ENCODE peak calls at places on chromosomes 16 and 17, in five cellular contexts. M, D, Z, I and B are unnamed samples.

GRCh38 chr16:57518520-57518919 is 17.9 kb downstream of the CCDC102A start:
- DNase-seq in M (no peak), D (no peak), Z (no peak), I (no peak), B (no peak)

GRCh38 chr17:31074772-31075538 is 19.8 kb upstream of the NF1 start:
- DNase-seq in M (no peak), D (no peak), Z (no peak), I (no peak), B (no peak)

GRCh38 chr17:45958994-45959665 is 39.9 kb upstream of the STH start:
- DNase-seq in M (no peak), D (no peak), Z (no peak), I (no peak), B (no peak)

GRCh38 chr17:17783825-17784598 is 52.8 kb downstream of the SREBF1 start:
- DNase-seq in M (peak), D (peak), Z (peak), I (no peak), B (peak)

GRCh38 chr17:6468051-6468790 is 24.0 kb downstream of the PIMREG start:
- DNase-seq in M (no peak), D (no peak), Z (no peak), I (no peak), B (no peak)

GRCh38 chr16:12426122-12426521 is 377.6 kb downstream of the CPPED1 start:
- DNase-seq in M (peak), D (no peak), Z (peak), I (no peak), B (no peak)

GRCh38 chr17:80649200-80649644 is 104.6 kb downstream of the RPTOR start:
- DNase-seq in M (no peak), D (no peak), Z (no peak), I (no peak), B (no peak)

GRCh38 chr16:29831490-29831889 is 11.2 kb downstream of the MVP start:
- DNase-seq in M (no peak), D (no peak), Z (no peak), I (no peak), B (no peak)

GRCh38 chr17:34874496-34874895 is 86.8 kb downstream of the CCT6B start:
- DNase-seq in M (no peak), D (no peak), Z (no peak), I (no peak), B (no peak)

GRCh38 chr16:11004351-11004750 is 60.0 kb downstream of the CLEC16A start:
- DNase-seq in M (no peak), D (no peak), Z (no peak), I (no peak), B (no peak)

GRCh38 chr17:71458322-71458721 is 662.5 kb upstream of the SOX9 start:
- DNase-seq in M (no peak), D (no peak), Z (no peak), I (no peak), B (no peak)

GRCh38 chr17:284676-285355 is 67.8 kb downstream of the RPH3AL start:
- DNase-seq in M (no peak), D (no peak), Z (no peak), I (no peak), B (no peak)

GRCh38 chr16:67719778-67720144 is 645 bp upstream of the GFOD2 start:
- DNase-seq in M (no peak), D (no peak), Z (no peak), I (no peak), B (no peak)

GRCh38 chr17:73309727-73310555 is 1.9 kb downstream of the CDC42EP4 start:
- DNase-seq in M (no peak), D (peak), Z (no peak), I (no peak), B (no peak)

GRCh38 chr17:47999612-48000011 is 28.7 kb downstream of the CDK5RAP3 start:
- DNase-seq in M (no peak), D (no peak), Z (peak), I (no peak), B (no peak)

GRCh38 chr17:67139784-67140665 is 95.7 kb downstream of the CACNG1 start:
- DNase-seq in M (no peak), D (no peak), Z (no peak), I (no peak), B (no peak)

GRCh38 chr16:3696425-3697218 is 20.7 kb downstream of the TRAP1 start:
- DNase-seq in M (no peak), D (peak), Z (no peak), I (no peak), B (no peak)

GRCh38 chr17:9007052-9007714 is 14.1 kb upstream of the NTN1 start:
- DNase-seq in M (no peak), D (no peak), Z (no peak), I (no peak), B (no peak)

GRCh38 chr17:55710410-55710809 is 12.3 kb downstream of the TMEM100 start:
- DNase-seq in M (no peak), D (no peak), Z (no peak), I (no peak), B (no peak)

GRCh38 chr16:88922114-88922825 is 54.7 kb downstream of the CBFA2T3 start:
- DNase-seq in M (no peak), D (peak), Z (no peak), I (no peak), B (no peak)

GRCh38 chr16:15993946-15994665 is 44.7 kb downstream of the ABCC1 start:
- DNase-seq in M (no peak), D (no peak), Z (no peak), I (no peak), B (no peak)

GRCh38 chr17:57533684-57534305 is 211.3 kb downstream of the CCDC182 start:
- DNase-seq in M (no peak), D (no peak), Z (no peak), I (no peak), B (no peak)

GRCh38 chr16:5633845-5634440 is 536.3 kb upstream of the EEF2KMT start:
- DNase-seq in M (no peak), D (no peak), Z (peak), I (no peak), B (peak)

GRCh38 chr16:27237229-27238015 is 31.1 kb downstream of the NSMCE1 start:
- DNase-seq in M (no peak), D (peak), Z (no peak), I (peak), B (no peak)

GRCh38 chr17:50480854-50481490 is 2.3 kb downstream of the RSAD1 start:
- DNase-seq in M (no peak), D (no peak), Z (no peak), I (no peak), B (no peak)

GRCh38 chr16:72481419-72481818 is 309.5 kb upstream of the PMFBP1 start:
- DNase-seq in M (no peak), D (no peak), Z (no peak), I (no peak), B (no peak)

GRCh38 chr17:54901230-54901847 is 687 bp downstream of the TOM1L1 start:
- DNase-seq in M (no peak), D (no peak), Z (peak), I (no peak), B (no peak)

GRCh38 chr16:67147437-67148140 is 3.2 kb downstream of the B3GNT9 start:
- DNase-seq in M (no peak), D (no peak), Z (no peak), I (no peak), B (no peak)

GRCh38 chr17:65130829-65131228 is 6.3 kb upstream of the RGS9 start:
- DNase-seq in M (no peak), D (no peak), Z (no peak), I (no peak), B (no peak)

GRCh38 chr17:38401459-38401858 is 26.8 kb upstream of the ARHGAP23 start:
- DNase-seq in M (no peak), D (no peak), Z (no peak), I (no peak), B (no peak)

GRCh38 chr17:72619976-72620650 is 472.4 kb downstream of the SLC39A11 start:
- DNase-seq in M (no peak), D (no peak), Z (no peak), I (no peak), B (no peak)

GRCh38 chr17:78358538-78359215 is 1.2 kb downstream of the SOCS3 start:
- DNase-seq in M (peak), D (peak), Z (no peak), I (no peak), B (peak)

GRCh38 chr16:79632289-79632688 is 31.8 kb upstream of the MAF start:
- DNase-seq in M (no peak), D (no peak), Z (no peak), I (no peak), B (no peak)

GRCh38 chr17:68182940-68183551 is 64.8 kb upstream of the AMZ2 start:
- DNase-seq in M (no peak), D (no peak), Z (no peak), I (no peak), B (no peak)

GRCh38 chr16:50335198-50335958 is 33.4 kb downstream of the BRD7 start:
- DNase-seq in M (no peak), D (no peak), Z (no peak), I (no peak), B (no peak)

GRCh38 chr16:20388854-20389253 is 15.7 kb downstream of the PDILT start:
- DNase-seq in M (no peak), D (peak), Z (no peak), I (no peak), B (no peak)

GRCh38 chr17:49223517-49224197 is 6.9 kb downstream of the PHOSPHO1 start:
- DNase-seq in M (no peak), D (peak), Z (no peak), I (peak), B (peak)

GRCh38 chr17:29084476-29085148 is 41.7 kb downstream of the PIPOX start:
- DNase-seq in M (no peak), D (peak), Z (peak), I (no peak), B (peak)

GRCh38 chr16:983044-984030 is 1.8 kb downstream of the SOX8 start:
- DNase-seq in M (no peak), D (no peak), Z (no peak), I (no peak), B (no peak)